ENCODE peak calls at places on chromosomes 12 and 14, in eight cellular contexts. One of them, this sample, is unnamed.

GRCh38 chr12:26226629-26227375 is 31.4 kb downstream of the SSPN start:
- DNase-seq in ovary: peak; percentile 43
- DNase-seq in NCI-H1092 treated with DMSO at 0.1 percent for 48 hours: no peak
- DNase-seq in germinal center: peak; percentile 50
- DNase-seq in breast epithelium: peak; percentile 41
- DNase-seq in NB4: peak; percentile 85
- DNase-seq in ELR: peak; percentile 46
- DNase-seq in endodermal cell: peak; percentile 87
- DNase-seq in this sample: peak; percentile 28

GRCh38 chr12:32906407-32907165 is 10.0 kb upstream of the PKP2 start:
- DNase-seq in ovary: no peak
- DNase-seq in NCI-H1092 treated with DMSO at 0.1 percent for 48 hours: peak; percentile 3
- DNase-seq in germinal center: no peak
- DNase-seq in breast epithelium: no peak
- DNase-seq in NB4: no peak
- DNase-seq in ELR: no peak
- DNase-seq in endodermal cell: no peak
- DNase-seq in this sample: no peak

GRCh38 chr14:68807987-68808386 is 15.1 kb upstream of the ZFP36L1 start:
- DNase-seq in ovary: no peak
- DNase-seq in NCI-H1092 treated with DMSO at 0.1 percent for 48 hours: no peak
- DNase-seq in germinal center: no peak
- DNase-seq in breast epithelium: peak; percentile 7
- DNase-seq in NB4: no peak
- DNase-seq in ELR: no peak
- DNase-seq in endodermal cell: no peak
- DNase-seq in this sample: no peak

GRCh38 chr14:64569108-64570045 is 19.6 kb downstream of the PPP1R36 start:
- DNase-seq in ovary: peak; percentile 50
- DNase-seq in NCI-H1092 treated with DMSO at 0.1 percent for 48 hours: no peak
- DNase-seq in germinal center: no peak
- DNase-seq in breast epithelium: peak; percentile 66
- DNase-seq in NB4: no peak
- DNase-seq in ELR: peak; percentile 58
- DNase-seq in endodermal cell: no peak
- DNase-seq in this sample: peak; percentile 76

GRCh38 chr12:75447695-75448393 is 32.7 kb upstream of the GLIPR1 start:
- DNase-seq in ovary: no peak
- DNase-seq in NCI-H1092 treated with DMSO at 0.1 percent for 48 hours: no peak
- DNase-seq in germinal center: no peak
- DNase-seq in breast epithelium: no peak
- DNase-seq in NB4: no peak
- DNase-seq in ELR: peak; percentile 58
- DNase-seq in endodermal cell: no peak
- DNase-seq in this sample: no peak

GRCh38 chr14:19851365-19851764 is 23.6 kb upstream of the OR4K2 start:
- DNase-seq in ovary: no peak
- DNase-seq in NCI-H1092 treated with DMSO at 0.1 percent for 48 hours: no peak
- DNase-seq in germinal center: no peak
- DNase-seq in breast epithelium: no peak
- DNase-seq in NB4: peak; percentile 2
- DNase-seq in ELR: no peak
- DNase-seq in endodermal cell: no peak
- DNase-seq in this sample: no peak

GRCh38 chr12:57737467-57738141 is 938 bp downstream of the AGAP2 start:
- DNase-seq in ovary: no peak
- DNase-seq in NCI-H1092 treated with DMSO at 0.1 percent for 48 hours: no peak
- DNase-seq in germinal center: no peak
- DNase-seq in breast epithelium: no peak
- DNase-seq in NB4: no peak
- DNase-seq in ELR: peak; percentile 51
- DNase-seq in endodermal cell: peak; percentile 85
- DNase-seq in this sample: peak; percentile 71

GRCh38 chr12:89319606-89320005 is 32.7 kb downstream of the DUSP6 start:
- DNase-seq in ovary: no peak
- DNase-seq in NCI-H1092 treated with DMSO at 0.1 percent for 48 hours: no peak
- DNase-seq in germinal center: no peak
- DNase-seq in breast epithelium: no peak
- DNase-seq in NB4: no peak
- DNase-seq in ELR: no peak
- DNase-seq in endodermal cell: no peak
- DNase-seq in this sample: no peak

GRCh38 chr12:5807538-5808219 is 137.4 kb downstream of the ANO2 start:
- DNase-seq in ovary: no peak
- DNase-seq in NCI-H1092 treated with DMSO at 0.1 percent for 48 hours: no peak
- DNase-seq in germinal center: no peak
- DNase-seq in breast epithelium: no peak
- DNase-seq in NB4: no peak
- DNase-seq in ELR: peak; percentile 37
- DNase-seq in endodermal cell: no peak
- DNase-seq in this sample: no peak

GRCh38 chr12:587551-588322 is 75.5 kb downstream of the NINJ2 start:
- DNase-seq in ovary: no peak
- DNase-seq in NCI-H1092 treated with DMSO at 0.1 percent for 48 hours: no peak
- DNase-seq in germinal center: no peak
- DNase-seq in breast epithelium: no peak
- DNase-seq in NB4: no peak
- DNase-seq in ELR: no peak
- DNase-seq in endodermal cell: peak; percentile 33
- DNase-seq in this sample: no peak

GRCh38 chr14:103537175-103537990 is 8.4 kb downstream of the TRMT61A start:
- DNase-seq in ovary: no peak
- DNase-seq in NCI-H1092 treated with DMSO at 0.1 percent for 48 hours: no peak
- DNase-seq in germinal center: no peak
- DNase-seq in breast epithelium: no peak
- DNase-seq in NB4: no peak
- DNase-seq in ELR: peak; percentile 73
- DNase-seq in endodermal cell: no peak
- DNase-seq in this sample: peak; percentile 44

GRCh38 chr14:100677925-100678765 is 48.5 kb upstream of the DLK1 start:
- DNase-seq in ovary: peak; percentile 83
- DNase-seq in NCI-H1092 treated with DMSO at 0.1 percent for 48 hours: peak; percentile 78
- DNase-seq in germinal center: no peak
- DNase-seq in breast epithelium: no peak
- DNase-seq in NB4: peak; percentile 88
- DNase-seq in ELR: peak; percentile 66
- DNase-seq in endodermal cell: peak; percentile 66
- DNase-seq in this sample: peak; percentile 75

GRCh38 chr12:4118601-4119156 is 154.9 kb upstream of the CCND2 start:
- DNase-seq in ovary: no peak
- DNase-seq in NCI-H1092 treated with DMSO at 0.1 percent for 48 hours: no peak
- DNase-seq in germinal center: no peak
- DNase-seq in breast epithelium: no peak
- DNase-seq in NB4: no peak
- DNase-seq in ELR: no peak
- DNase-seq in endodermal cell: no peak
- DNase-seq in this sample: no peak

GRCh38 chr12:49874142-49874897 is 29.4 kb downstream of the FAIM2 start:
- DNase-seq in ovary: no peak
- DNase-seq in NCI-H1092 treated with DMSO at 0.1 percent for 48 hours: no peak
- DNase-seq in germinal center: no peak
- DNase-seq in breast epithelium: no peak
- DNase-seq in NB4: no peak
- DNase-seq in ELR: no peak
- DNase-seq in endodermal cell: peak; percentile 42
- DNase-seq in this sample: no peak

GRCh38 chr14:21723431-21724045 is 49.9 kb upstream of the OR4E1 start:
- DNase-seq in ovary: no peak
- DNase-seq in NCI-H1092 treated with DMSO at 0.1 percent for 48 hours: peak; percentile 9
- DNase-seq in germinal center: peak; percentile 32
- DNase-seq in breast epithelium: no peak
- DNase-seq in NB4: peak; percentile 50
- DNase-seq in ELR: peak; percentile 46
- DNase-seq in endodermal cell: peak; percentile 94
- DNase-seq in this sample: no peak

GRCh38 chr12:89412665-89413064 is 60.4 kb upstream of the DUSP6 start:
- DNase-seq in ovary: no peak
- DNase-seq in NCI-H1092 treated with DMSO at 0.1 percent for 48 hours: no peak
- DNase-seq in germinal center: no peak
- DNase-seq in breast epithelium: no peak
- DNase-seq in NB4: no peak
- DNase-seq in ELR: no peak
- DNase-seq in endodermal cell: no peak
- DNase-seq in this sample: no peak

GRCh38 chr12:100174506-100174905 is 26.1 kb upstream of the ACTR6 start:
- DNase-seq in ovary: no peak
- DNase-seq in NCI-H1092 treated with DMSO at 0.1 percent for 48 hours: no peak
- DNase-seq in germinal center: no peak
- DNase-seq in breast epithelium: no peak
- DNase-seq in NB4: no peak
- DNase-seq in ELR: no peak
- DNase-seq in endodermal cell: no peak
- DNase-seq in this sample: no peak

GRCh38 chr12:92552412-92553108 is 150.2 kb upstream of the PLEKHG7 start:
- DNase-seq in ovary: no peak
- DNase-seq in NCI-H1092 treated with DMSO at 0.1 percent for 48 hours: no peak
- DNase-seq in germinal center: no peak
- DNase-seq in breast epithelium: no peak
- DNase-seq in NB4: no peak
- DNase-seq in ELR: no peak
- DNase-seq in endodermal cell: no peak
- DNase-seq in this sample: no peak

GRCh38 chr14:99231850-99232401 is 40.1 kb downstream of the BCL11B start:
- DNase-seq in ovary: peak; percentile 53
- DNase-seq in NCI-H1092 treated with DMSO at 0.1 percent for 48 hours: no peak
- DNase-seq in germinal center: no peak
- DNase-seq in breast epithelium: peak; percentile 36
- DNase-seq in NB4: peak; percentile 17
- DNase-seq in ELR: no peak
- DNase-seq in endodermal cell: peak; percentile 95
- DNase-seq in this sample: no peak

GRCh38 chr14:73463411-73463810 is 5.1 kb upstream of the NUMB start:
- DNase-seq in ovary: no peak
- DNase-seq in NCI-H1092 treated with DMSO at 0.1 percent for 48 hours: no peak
- DNase-seq in germinal center: no peak
- DNase-seq in breast epithelium: no peak
- DNase-seq in NB4: peak; percentile 99
- DNase-seq in ELR: peak; percentile 97
- DNase-seq in endodermal cell: peak; percentile 26
- DNase-seq in this sample: peak; percentile 63

GRCh38 chr12:75650989-75651695 is 139.7 kb upstream of the KRR1 start:
- DNase-seq in ovary: no peak
- DNase-seq in NCI-H1092 treated with DMSO at 0.1 percent for 48 hours: no peak
- DNase-seq in germinal center: no peak
- DNase-seq in breast epithelium: peak; percentile 47
- DNase-seq in NB4: no peak
- DNase-seq in ELR: no peak
- DNase-seq in endodermal cell: no peak
- DNase-seq in this sample: no peak

GRCh38 chr14:58572092-58572853 is 65.5 kb upstream of the DACT1 start:
- DNase-seq in ovary: no peak
- DNase-seq in NCI-H1092 treated with DMSO at 0.1 percent for 48 hours: no peak
- DNase-seq in germinal center: no peak
- DNase-seq in breast epithelium: no peak
- DNase-seq in NB4: no peak
- DNase-seq in ELR: peak; percentile 53
- DNase-seq in endodermal cell: no peak
- DNase-seq in this sample: no peak

GRCh38 chr12:115840159-115840558 is 437.3 kb downstream of the MED13L start:
- DNase-seq in ovary: no peak
- DNase-seq in NCI-H1092 treated with DMSO at 0.1 percent for 48 hours: no peak
- DNase-seq in germinal center: no peak
- DNase-seq in breast epithelium: peak; percentile 24
- DNase-seq in NB4: no peak
- DNase-seq in ELR: peak; percentile 26
- DNase-seq in endodermal cell: peak; percentile 31
- DNase-seq in this sample: no peak

GRCh38 chr14:73740921-73741326 is 26.7 kb upstream of the PNMA1 start:
- DNase-seq in ovary: peak; percentile 78
- DNase-seq in NCI-H1092 treated with DMSO at 0.1 percent for 48 hours: no peak
- DNase-seq in germinal center: no peak
- DNase-seq in breast epithelium: peak; percentile 77
- DNase-seq in NB4: no peak
- DNase-seq in ELR: no peak
- DNase-seq in endodermal cell: peak; percentile 85
- DNase-seq in this sample: peak; percentile 91

GRCh38 chr12:111448266-111448830 is 42.6 kb downstream of the SH2B3 start:
- DNase-seq in ovary: no peak
- DNase-seq in NCI-H1092 treated with DMSO at 0.1 percent for 48 hours: no peak
- DNase-seq in germinal center: no peak
- DNase-seq in breast epithelium: peak; percentile 11
- DNase-seq in NB4: peak; percentile 6
- DNase-seq in ELR: no peak
- DNase-seq in endodermal cell: peak; percentile 39
- DNase-seq in this sample: no peak

GRCh38 chr12:70249903-70250302 is 6.7 kb downstream of the CNOT2 start:
- DNase-seq in ovary: no peak
- DNase-seq in NCI-H1092 treated with DMSO at 0.1 percent for 48 hours: no peak
- DNase-seq in germinal center: no peak
- DNase-seq in breast epithelium: no peak
- DNase-seq in NB4: no peak
- DNase-seq in ELR: no peak
- DNase-seq in endodermal cell: no peak
- DNase-seq in this sample: no peak

GRCh38 chr14:89256951-89257350 is 160.1 kb downstream of the FOXN3 start:
- DNase-seq in ovary: no peak
- DNase-seq in NCI-H1092 treated with DMSO at 0.1 percent for 48 hours: no peak
- DNase-seq in germinal center: no peak
- DNase-seq in breast epithelium: no peak
- DNase-seq in NB4: no peak
- DNase-seq in ELR: no peak
- DNase-seq in endodermal cell: no peak
- DNase-seq in this sample: no peak

GRCh38 chr12:2689393-2689792 is 105.4 kb upstream of the FKBP4 start:
- DNase-seq in ovary: no peak
- DNase-seq in NCI-H1092 treated with DMSO at 0.1 percent for 48 hours: no peak
- DNase-seq in germinal center: no peak
- DNase-seq in breast epithelium: no peak
- DNase-seq in NB4: no peak
- DNase-seq in ELR: no peak
- DNase-seq in endodermal cell: no peak
- DNase-seq in this sample: no peak

GRCh38 chr12:67681145-67681778 is 32.7 kb downstream of the DYRK2 start:
- DNase-seq in ovary: no peak
- DNase-seq in NCI-H1092 treated with DMSO at 0.1 percent for 48 hours: no peak
- DNase-seq in germinal center: no peak
- DNase-seq in breast epithelium: no peak
- DNase-seq in NB4: no peak
- DNase-seq in ELR: peak; percentile 92
- DNase-seq in endodermal cell: no peak
- DNase-seq in this sample: no peak

GRCh38 chr12:27284751-27285150 is 40.7 kb downstream of the STK38L start:
- DNase-seq in ovary: no peak
- DNase-seq in NCI-H1092 treated with DMSO at 0.1 percent for 48 hours: no peak
- DNase-seq in germinal center: no peak
- DNase-seq in breast epithelium: no peak
- DNase-seq in NB4: peak; percentile 88
- DNase-seq in ELR: peak; percentile 71
- DNase-seq in endodermal cell: no peak
- DNase-seq in this sample: no peak